ENCODE peak calls at places on chromosomes 16 and 17, in five cellular contexts. Z is H1, U is upper lobe of right lung, X is heart left ventricle, C is right atrium auricular region. E is an unnamed sample.

GRCh38 chr17:72107100-72107499 is 13.7 kb upstream of the SOX9 start:
- DNase-seq in Z (no peak), U (no peak), X (no peak), C (no peak), E (no peak)

GRCh38 chr17:59381716-59382570 is 50.5 kb downstream of the YPEL2 start:
- DNase-seq in Z (no peak), U (no peak), X (peak; percentile 76), C (no peak), E (no peak)

GRCh38 chr17:47925677-47925987 is 15.7 kb upstream of the PNPO start:
- DNase-seq in Z (no peak), U (no peak), X (no peak), C (no peak), E (no peak)

GRCh38 chr17:34413443-34414076 is 50.5 kb upstream of the CCL1 start:
- DNase-seq in Z (no peak), U (no peak), X (no peak), C (no peak), E (no peak)

GRCh38 chr17:35244345-35245195 is 1.7 kb downstream of the SLFN5 start:
- DNase-seq in Z (peak; percentile 47), U (peak; percentile 85), X (peak; percentile 85), C (peak; percentile 97), E (peak; percentile 87)

GRCh38 chr16:4373909-4374742 is 2.5 kb downstream of the VASN start:
- DNase-seq in Z (no peak), U (peak; percentile 86), X (peak; percentile 75), C (peak; percentile 89), E (peak; percentile 79)

GRCh38 chr16:63623551-63624039 is 1498.3 kb downstream of the CDH11 start:
- DNase-seq in Z (no peak), U (no peak), X (no peak), C (no peak), E (no peak)

GRCh38 chr16:77951788-77952187 is 70.6 kb upstream of the CLEC3A start:
- DNase-seq in Z (no peak), U (no peak), X (no peak), C (no peak), E (no peak)

GRCh38 chr16:71645450-71645849 is 19.5 kb downstream of the MARVELD3 start:
- DNase-seq in Z (no peak), U (no peak), X (no peak), C (no peak), E (no peak)

GRCh38 chr17:45345246-45345553 is 28.4 kb upstream of the MAP3K14 start:
- DNase-seq in Z (no peak), U (peak; percentile 20), X (no peak), C (no peak), E (no peak)

GRCh38 chr17:61496957-61497653 is 44.9 kb downstream of the TBX4 start:
- DNase-seq in Z (no peak), U (no peak), X (no peak), C (no peak), E (no peak)

GRCh38 chr16:9090101-9090959 is 1.1 kb upstream of the HAPSTR1 start:
- DNase-seq in Z (peak; percentile 71), U (peak; percentile 81), X (peak; percentile 63), C (peak; percentile 63), E (peak; percentile 66)

GRCh38 chr16:6483634-6484033 is 849.0 kb upstream of the RBFOX1 start:
- DNase-seq in Z (peak; percentile 65), U (no peak), X (no peak), C (no peak), E (no peak)

GRCh38 chr16:1256874-1257322 is 1.0 kb downstream of the TPSD1 start:
- DNase-seq in Z (no peak), U (no peak), X (no peak), C (no peak), E (no peak)

GRCh38 chr17:45740553-45741330 is 43.4 kb upstream of the CRHR1 start:
- DNase-seq in Z (peak; percentile 81), U (no peak), X (peak; percentile 54), C (no peak), E (no peak)

GRCh38 chr16:12499032-12499735 is 304.5 kb downstream of the CPPED1 start:
- DNase-seq in Z (no peak), U (no peak), X (no peak), C (no peak), E (no peak)

GRCh38 chr17:68594552-68594951 is 6.6 kb downstream of the FAM20A start:
- DNase-seq in Z (no peak), U (no peak), X (no peak), C (no peak), E (no peak)

GRCh38 chr16:924063-924462 is 46.7 kb downstream of the LMF1 start:
- DNase-seq in Z (no peak), U (no peak), X (no peak), C (no peak), E (no peak)

DNA sequence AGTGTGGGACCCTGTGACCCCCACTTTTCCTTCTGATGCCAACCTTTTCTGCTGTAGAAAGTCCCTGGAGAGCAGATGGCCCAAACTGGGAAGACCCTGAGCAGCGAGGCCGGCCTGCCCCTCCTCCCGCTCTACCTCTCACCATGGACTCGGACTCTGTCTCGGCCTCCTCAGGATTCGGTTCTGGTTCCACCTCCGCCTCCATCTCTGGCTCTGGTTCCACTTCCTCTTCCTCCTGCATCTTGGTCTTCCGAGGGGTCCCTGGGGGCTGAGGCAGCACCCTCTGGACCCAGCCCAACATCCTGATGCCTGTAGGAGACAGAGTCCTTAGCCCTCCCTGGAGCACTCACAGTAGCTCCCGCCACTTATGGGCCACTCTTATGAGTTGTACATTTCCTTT is 3.9 kb downstream of the CNGB1 start:
- DNase-seq in Z (no peak), U (no peak), X (no peak), C (no peak), E (no peak)
- H3K4me1 ChIP-seq in Z (no peaks in the 10 kb centered on the region), U (no peaks in the 10 kb centered on the region), X (no peaks in the 10 kb centered on the region), C (no peaks in the 10 kb centered on the region), E (no peaks in the 10 kb centered on the region)

GRCh38 chr17:8670486-8670885 is 40.0 kb upstream of the MYH10 start:
- DNase-seq in Z (no peak), U (no peak), X (no peak), C (no peak), E (no peak)
- TF ChIP-seq CTCF in Z (no peak), U (no peak), X (no peak), C (no peak), E (no peak)

DNA sequence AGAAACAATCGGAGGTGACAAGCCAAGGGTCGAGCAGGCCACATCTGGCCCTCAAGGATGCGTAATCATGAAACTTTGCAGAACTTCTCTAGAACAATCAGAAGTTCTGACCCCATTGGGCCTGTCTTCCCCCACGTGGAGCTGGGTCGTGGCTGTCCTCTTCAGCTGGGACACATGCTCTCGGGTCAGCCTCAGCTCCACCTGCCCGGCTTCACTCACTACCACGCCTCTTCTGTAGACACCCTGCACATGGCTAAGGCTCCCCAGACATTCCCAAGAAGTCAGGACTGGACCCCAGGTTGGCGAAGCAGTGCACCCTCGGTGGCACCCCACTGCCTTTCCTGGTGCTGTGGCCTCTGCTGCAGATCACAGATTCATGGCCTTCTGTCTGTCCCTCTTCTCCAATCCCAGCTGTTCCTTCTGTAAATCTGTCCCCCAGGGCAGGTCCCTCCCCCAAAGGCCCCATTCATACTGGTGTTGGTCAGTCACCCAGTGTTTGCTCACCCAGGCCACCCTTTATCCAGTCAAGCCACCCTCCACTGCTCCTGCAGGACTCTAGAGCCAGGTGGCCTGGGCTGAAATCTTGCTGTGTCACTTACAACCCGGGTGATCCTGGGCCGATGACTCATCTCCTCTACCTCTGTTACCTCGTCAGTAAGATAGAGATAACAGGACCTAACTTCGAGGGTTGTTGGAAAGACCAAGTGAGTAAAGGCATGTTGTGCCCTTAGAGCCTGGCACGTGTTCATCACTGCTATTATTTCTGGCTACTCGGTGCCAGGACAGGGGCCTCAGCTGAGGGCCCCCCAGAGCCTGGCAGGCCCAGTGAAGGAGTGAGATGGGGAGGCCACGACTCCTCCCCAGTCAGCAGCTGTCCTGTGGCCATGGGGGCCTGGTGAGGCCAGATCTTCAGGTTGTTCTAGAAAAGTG is 1.4 kb upstream of the SLC5A11 start:
- DNase-seq in Z (no peak), U (no peak), X (no peak), C (peak; percentile 38), E (no peak)
- H3K27ac ChIP-seq in Z (no peak overlapping the region), U (no peak overlapping the region), X (no peak overlapping the region), C (no peak overlapping the region), E (no peak overlapping the region)

GRCh38 chr16:89364603-89365002 is 125.8 kb downstream of the ANKRD11 start:
- DNase-seq in Z (no peak), U (peak; percentile 51), X (no peak), C (no peak), E (no peak)

GRCh38 chr16:89360760-89361435 is 129.5 kb downstream of the ANKRD11 start:
- DNase-seq in Z (no peak), U (peak; percentile 70), X (no peak), C (no peak), E (no peak)

GRCh38 chr16:89359296-89360147 is 130.8 kb downstream of the ANKRD11 start:
- DNase-seq in Z (no peak), U (peak; percentile 37), X (no peak), C (no peak), E (no peak)

GRCh38 chr16:89363621-89364393 is 126.6 kb downstream of the ANKRD11 start:
- DNase-seq in Z (no peak), U (peak; percentile 72), X (peak; percentile 52), C (no peak), E (no peak)

DNA sequence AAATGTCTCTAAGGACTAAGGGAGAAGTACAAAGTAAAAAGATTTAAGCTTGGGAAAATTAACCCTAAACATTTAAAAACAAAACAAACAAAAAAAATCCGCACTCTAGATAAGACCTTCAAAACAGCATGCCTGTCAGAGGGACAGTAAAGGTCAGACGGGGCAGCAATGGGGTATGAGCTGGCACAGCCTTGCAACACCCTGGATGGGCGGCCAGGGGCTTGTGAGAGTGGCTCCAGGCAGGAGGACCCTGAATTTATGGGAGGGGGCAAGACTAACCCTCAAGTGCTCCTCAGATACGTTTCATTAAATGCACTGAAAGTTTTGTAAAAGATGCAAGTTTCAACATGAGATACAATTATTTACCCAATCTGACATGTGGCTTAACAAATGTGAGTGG is 128.6 kb downstream of the ANKRD11 start:
- DNase-seq in Z (no peak), U (peak; percentile 59), X (no peak), C (no peak), E (no peak)
- H3K4me1 ChIP-seq in Z (peaks cover 17% of the 10 kb centered on the region), U (peaks cover 77% of the 10 kb centered on the region), X (peaks cover 89% of the 10 kb centered on the region), C (no peaks in the 10 kb centered on the region), E (peaks cover 92% of the 10 kb centered on the region)

DNA sequence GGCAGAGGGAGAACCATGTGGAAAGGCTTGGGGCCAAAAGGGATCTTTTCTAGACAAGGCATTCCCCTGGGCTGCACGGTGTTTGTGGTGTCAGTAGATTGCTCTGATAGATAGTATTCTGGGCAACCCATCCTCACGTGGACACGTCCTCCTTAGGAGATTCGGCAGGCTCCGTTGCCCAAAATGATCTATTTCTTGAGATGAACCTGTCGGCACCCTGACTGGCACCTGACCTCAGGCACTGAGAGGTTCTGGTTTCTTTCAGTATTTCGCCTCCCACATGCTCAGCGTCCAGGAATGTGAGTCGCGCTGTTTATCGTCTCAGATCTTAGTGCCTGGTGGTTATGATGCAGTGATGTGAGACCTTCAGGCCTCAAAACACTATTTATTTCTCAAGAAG is 89.7 kb downstream of the MARCHF10 start:
- DNase-seq in Z (no peak), U (no peak), X (no peak), C (no peak), E (no peak)
- TF ChIP-seq CTCF in Z (no peak), U (no peak), X (no peak), C (no peak), E (no peak)